ENCODE peak calls at places on chromosomes 3 and 15, in nine cellular contexts. I is AG04449, A is IMR-90, K is breast epithelium, Q is HepG2, T is NB4, E is cardiac muscle cell, R is colonic mucosa, D is GM23338. U is an unnamed sample.

GRCh38 chr3:121431717-121432517 is 113.9 kb downstream of the POLQ start:
- DNase-seq in I (no peak), A (peak; percentile 59), K (no peak), Q (peak; percentile 35), T (peak; percentile 15), E (no peak), R (peak; percentile 35), D (no peak), U (peak; percentile 14)

GRCh38 chr3:53038679-53039375 is 7.0 kb downstream of the SFMBT1 start:
- DNase-seq in I (no peak), A (no peak), K (no peak), Q (no peak), T (no peak), E (no peak), R (no peak), D (no peak), U (no peak)

GRCh38 chr3:18745472-18745871 is 320.3 kb upstream of the SATB1 start:
- DNase-seq in I (no peak), A (no peak), K (no peak), Q (no peak), T (peak; percentile 79), E (no peak), R (no peak), D (no peak), U (no peak)

GRCh38 chr3:125322917-125323316 is 52.2 kb downstream of the ZNF148 start:
- DNase-seq in I (no peak), A (no peak), K (no peak), Q (no peak), T (no peak), E (no peak), R (no peak), D (no peak), U (no peak)

GRCh38 chr15:25797035-25797434 is 66.1 kb downstream of the ATP10A start:
- DNase-seq in I (no peak), A (no peak), K (no peak), Q (no peak), T (no peak), E (no peak), R (no peak), D (no peak), U (no peak)

GRCh38 chr15:66387176-66388056 is 704 bp downstream of the MAP2K1 start:
- DNase-seq in I (peak; percentile 16), A (peak; percentile 83), K (peak; percentile 45), Q (peak; percentile 29), T (peak; percentile 74), E (peak; percentile 70), R (peak; percentile 61), D (peak; percentile 62), U (peak; percentile 20)

GRCh38 chr3:72338082-72338941 is 509.9 kb downstream of the SHQ1 start:
- DNase-seq in I (no peak), A (peak; percentile 55), K (no peak), Q (no peak), T (no peak), E (no peak), R (no peak), D (no peak), U (no peak)

GRCh38 chr3:66068255-66068654 is 29.5 kb upstream of the MAGI1 start:
- DNase-seq in I (no peak), A (no peak), K (no peak), Q (no peak), T (no peak), E (no peak), R (no peak), D (no peak), U (no peak)

GRCh38 chr3:129040039-129040336 is 20.6 kb upstream of the GP9 start:
- DNase-seq in I (no peak), A (no peak), K (no peak), Q (no peak), T (no peak), E (no peak), R (no peak), D (no peak), U (no peak)

GRCh38 chr15:28080386-28080785 is 18.7 kb downstream of the OCA2 start:
- DNase-seq in I (no peak), A (no peak), K (no peak), Q (peak; percentile 9), T (no peak), E (no peak), R (no peak), D (peak; percentile 53), U (no peak)

GRCh38 chr3:195770081-195770840 is 41.5 kb downstream of the MUC4 start:
- DNase-seq in I (no peak), A (no peak), K (no peak), Q (no peak), T (no peak), E (no peak), R (no peak), D (no peak), U (no peak)

GRCh38 chr3:133991637-133992036 is 38.1 kb downstream of the SLCO2A1 start:
- DNase-seq in I (no peak), A (no peak), K (no peak), Q (no peak), T (peak; percentile 63), E (no peak), R (no peak), D (no peak), U (no peak)

GRCh38 chr3:115655761-115656282 is 32.5 kb downstream of the GAP43 start:
- DNase-seq in I (no peak), A (no peak), K (no peak), Q (no peak), T (no peak), E (no peak), R (no peak), D (no peak), U (no peak)

GRCh38 chr3:197468866-197469382 is 86.8 kb downstream of the BDH1 start:
- DNase-seq in I (no peak), A (peak; percentile 46), K (no peak), Q (peak; percentile 83), T (no peak), E (no peak), R (peak; percentile 50), D (no peak), U (no peak)

GRCh38 chr15:41499109-41499851 is 5.6 kb downstream of the ITPKA start:
- DNase-seq in I (no peak), A (no peak), K (no peak), Q (no peak), T (peak; percentile 33), E (no peak), R (no peak), D (no peak), U (no peak)

GRCh38 chr3:124650798-124651197 is 79.5 kb upstream of the UMPS start:
- DNase-seq in I (no peak), A (no peak), K (no peak), Q (no peak), T (no peak), E (no peak), R (no peak), D (no peak), U (no peak)

GRCh38 chr15:38024293-38025091 is 90.1 kb downstream of the TMCO5A start:
- DNase-seq in I (no peak), A (no peak), K (no peak), Q (no peak), T (no peak), E (no peak), R (no peak), D (no peak), U (no peak)

GRCh38 chr3:157275832-157276231 is 115.9 kb upstream of the CCNL1 start:
- DNase-seq in I (no peak), A (no peak), K (no peak), Q (no peak), T (no peak), E (no peak), R (no peak), D (no peak), U (no peak)

GRCh38 chr3:2523251-2523836 is 424.7 kb downstream of the CNTN4 start:
- DNase-seq in I (no peak), A (no peak), K (no peak), Q (no peak), T (no peak), E (no peak), R (no peak), D (no peak), U (no peak)
- TF ChIP-seq CTCF in I (no peak), A (no peak), K (no peak), Q (no peak), T (no peak), E (no peak), R (no peak), D (no peak), U (no peak)

GRCh38 chr15:96330064-96330449 is 443 bp upstream of the NR2F2 start:
- DNase-seq in I (no peak), A (peak; percentile 89), K (no peak), Q (no peak), T (peak; percentile 82), E (no peak), R (peak; percentile 69), D (peak; percentile 79), U (peak; percentile 61)
- H3K4me3 ChIP-seq in I (peak overlapping the region; percentile 61), A (peak overlapping the region; percentile 67), K (peak overlapping the region; percentile 79), Q (peak overlapping the region; percentile 82), T (peak overlapping the region; percentile 66), E (peak overlapping the region; percentile 75), R (peak overlapping the region; percentile 36), D (peak overlapping the region; percentile 65), U (peak overlapping the region; percentile 58)

GRCh38 chr15:39456113-39456512 is 124.8 kb upstream of the THBS1 start:
- DNase-seq in I (no peak), A (no peak), K (no peak), Q (no peak), T (no peak), E (no peak), R (no peak), D (no peak), U (no peak)
- TF ChIP-seq CTCF in I (no peak), A (no peak), K (no peak), Q (no peak), T (no peak), E (no peak), R (no peak), D (no peak), U (no peak)

GRCh38 chr3:25428003-25428861 is at the start of gene RARB:
- DNase-seq in I (peak; percentile 78), A (peak; percentile 81), K (peak; percentile 84), Q (peak; percentile 66), T (peak; percentile 65), E (peak; percentile 93), R (peak; percentile 57), D (peak; percentile 86), U (peak; percentile 60)

GRCh38 chr3:25429960-25430941 is 2.2 kb downstream of the RARB start:
- DNase-seq in I (no peak), A (peak; percentile 5), K (no peak), Q (no peak), T (no peak), E (no peak), R (no peak), D (no peak), U (no peak)

GRCh38 chr3:25427155-25428002 is 684 bp upstream of the RARB start:
- DNase-seq in I (no peak), A (no peak), K (no peak), Q (peak; percentile 42), T (no peak), E (peak; percentile 27), R (no peak), D (no peak), U (no peak)

GRCh38 chr3:25429441-25429907 is 1.4 kb downstream of the RARB start:
- DNase-seq in I (no peak), A (no peak), K (no peak), Q (no peak), T (no peak), E (no peak), R (no peak), D (no peak), U (no peak)

DNA sequence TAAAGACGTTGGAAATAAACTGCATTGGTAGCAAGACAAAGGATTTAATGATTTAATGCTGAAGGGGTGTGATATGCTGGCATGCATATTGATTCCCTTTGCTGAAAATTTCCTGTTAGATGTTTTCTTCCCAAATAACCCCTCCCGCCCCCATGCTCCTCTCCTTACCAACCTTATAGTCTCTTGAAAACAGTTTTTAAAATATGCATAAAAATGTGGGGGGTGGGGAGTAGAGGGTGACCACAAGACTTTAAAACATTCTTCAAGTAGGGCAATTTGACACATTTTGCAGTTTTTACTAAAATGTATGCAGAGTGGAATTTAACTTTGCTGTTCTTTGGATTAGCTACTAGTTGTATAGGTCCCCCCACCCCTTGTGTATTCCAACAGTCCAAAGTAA is 887 bp downstream of the RARB start:
- DNase-seq in I (no peak), A (no peak), K (no peak), Q (no peak), T (no peak), E (no peak), R (no peak), D (no peak), U (no peak)
- H3K4me3 ChIP-seq in I (peak overlapping the region; percentile 73), A (no peak overlapping the region), K (peak overlapping the region; percentile 48), Q (no peak overlapping the region), T (no peak overlapping the region), E (peak overlapping the region; percentile 81), R (no peak overlapping the region), D (no peak overlapping the region), U (peak overlapping the region; percentile 52)